ENCODE peak calls at places on chromosomes 3 and 15, in ten cellular contexts. S is GM23338, E is astrocyte of the spinal cord, A is dorsolateral prefrontal cortex, V is right lobe of liver, I is A549, Z is fibroblast of mammary gland, U is B cell, F is foreskin keratinocyte, Q is neural crest cell. B is an unnamed sample.

GRCh38 chr3:141275032-141275422 is 43.4 kb downstream of the PXYLP1 start:
- DNase-seq in F (peak), A (no peak), Q (no peak), U (no peak), V (no peak), Z (peak), S (no peak), I (no peak), E (peak), B (no peak)

GRCh38 chr3:23879485-23879884 is 37.3 kb downstream of the NKIRAS1 start:
- DNase-seq in V (no peak), A (no peak), Z (no peak), U (no peak), F (no peak), Q (no peak), S (no peak), I (no peak), E (no peak), B (no peak)

GRCh38 chr3:42503957-42504333 is 1.5 kb downstream of the VIPR1 start:
- DNase-seq in Z (no peak), S (no peak), Q (no peak), U (no peak), F (no peak), I (no peak), E (no peak), A (no peak), V (no peak), B (no peak)

GRCh38 chr3:152417181-152417580 is 148.5 kb downstream of the MBNL1 start:
- DNase-seq in U (no peak), I (no peak), V (no peak), Z (peak), F (peak), Q (no peak), A (no peak), E (no peak), S (no peak), B (no peak)

GRCh38 chr15:98154863-98155262 is 194.4 kb downstream of the ARRDC4 start:
- DNase-seq in Z (peak), I (no peak), V (no peak), F (peak), Q (no peak), S (no peak), A (no peak), U (no peak), E (peak), B (no peak)

GRCh38 chr3:42505203-42505848 is 2.9 kb downstream of the VIPR1 start:
- DNase-seq in Q (no peak), E (no peak), A (no peak), V (no peak), F (no peak), S (no peak), U (no peak), I (no peak), Z (no peak), B (no peak)

GRCh38 chr3:128081226-128081625 is 29.0 kb downstream of the SEC61A1 start:
- DNase-seq in V (peak), E (no peak), Z (no peak), U (no peak), S (no peak), F (no peak), I (no peak), A (no peak), Q (no peak), B (no peak)

GRCh38 chr15:41965441-41966413 is 6.6 kb downstream of the EHD4 start:
- DNase-seq in A (no peak), S (peak), I (no peak), Q (no peak), U (no peak), V (no peak), Z (no peak), E (no peak), F (no peak), B (no peak)

GRCh38 chr3:45608885-45609284 is 14.3 kb downstream of the LIMD1 start:
- DNase-seq in A (no peak), S (no peak), Z (peak), F (no peak), V (no peak), U (no peak), I (no peak), Q (no peak), E (peak), B (no peak)

GRCh38 chr3:195003006-195003892 is 267.7 kb downstream of the XXYLT1 start:
- DNase-seq in Z (peak), S (no peak), E (no peak), A (no peak), Q (no peak), F (no peak), U (no peak), I (no peak), V (no peak), B (no peak)

GRCh38 chr3:64355473-64355872 is 130.2 kb upstream of the PRICKLE2 start:
- DNase-seq in S (no peak), Q (no peak), I (no peak), Z (peak), F (peak), V (no peak), E (peak), U (no peak), A (no peak), B (no peak)

GRCh38 chr3:24315991-24316390 is 178.7 kb downstream of the THRB start:
- DNase-seq in I (no peak), S (no peak), U (no peak), V (no peak), Q (no peak), Z (peak), E (no peak), A (no peak), F (peak), B (no peak)

GRCh38 chr3:117398166-117398954 is 688.8 kb downstream of the TUSC7 start:
- DNase-seq in E (no peak), S (peak), V (no peak), I (no peak), A (peak), Q (peak), Z (no peak), F (no peak), U (no peak), B (no peak)

GRCh38 chr15:72851586-72851985 is 68.0 kb upstream of the ADPGK start:
- DNase-seq in E (no peak), F (no peak), S (no peak), V (no peak), Z (no peak), Q (no peak), A (no peak), I (no peak), U (no peak), B (no peak)

GRCh38 chr15:27764339-27764738 is 334.8 kb downstream of the OCA2 start:
- DNase-seq in F (no peak), Z (no peak), U (no peak), V (no peak), E (no peak), S (peak), Q (no peak), A (no peak), I (no peak), B (no peak)

GRCh38 chr3:50616770-50617095 is 218 bp upstream of the MAPKAPK3 start:
- DNase-seq in E (peak), Z (peak), U (peak), A (peak), S (peak), I (peak), F (peak), V (peak), Q (peak), B (peak)

GRCh38 chr15:96046620-96047240 is 283.8 kb upstream of the NR2F2 start:
- DNase-seq in Q (no peak), U (no peak), F (no peak), Z (peak), E (no peak), S (peak), I (no peak), A (no peak), V (no peak), B (no peak)

GRCh38 chr3:197463279-197463678 is 92.5 kb downstream of the BDH1 start:
- DNase-seq in F (peak), I (no peak), S (no peak), Q (no peak), A (no peak), U (no peak), V (no peak), E (no peak), Z (no peak), B (no peak)

GRCh38 chr3:40924559-40925058 is 274.7 kb upstream of the CTNNB1 start:
- DNase-seq in I (no peak), F (no peak), E (no peak), Z (no peak), S (no peak), U (no peak), V (no peak), Q (no peak), A (no peak), B (no peak)

GRCh38 chr3:195195321-195196209 is 75.4 kb downstream of the XXYLT1 start:
- DNase-seq in A (peak), Q (peak), E (peak), V (no peak), S (peak), F (no peak), Z (no peak), I (no peak), U (no peak), B (no peak)

GRCh38 chr3:25897019-25897418 is 107.1 kb downstream of the OXSM start:
- DNase-seq in V (no peak), F (no peak), Q (peak), S (peak), E (no peak), Z (no peak), I (peak), A (no peak), U (no peak), B (no peak)

GRCh38 chr15:48005921-48006541 is 114.8 kb upstream of the SLC24A5 start:
- DNase-seq in V (no peak), E (no peak), S (peak), Q (no peak), U (no peak), A (no peak), I (no peak), Z (peak), F (no peak), B (no peak)

GRCh38 chr15:69082041-69082502 is 67.6 kb downstream of the NOX5 start:
- DNase-seq in Z (peak), V (no peak), E (peak), F (no peak), I (no peak), Q (no peak), S (no peak), A (no peak), U (no peak), B (no peak)

GRCh38 chr15:100039994-100040393 is 301.8 kb downstream of the ADAMTS17 start:
- DNase-seq in V (no peak), Q (no peak), A (no peak), E (no peak), Z (no peak), I (no peak), U (no peak), F (no peak), S (no peak), B (no peak)
- TF ChIP-seq CTCF in V (no peak), Q (no peak), A (no peak), E (no peak), Z (no peak), I (no peak), U (no peak), F (no peak), S (no peak), B (no peak)

DNA sequence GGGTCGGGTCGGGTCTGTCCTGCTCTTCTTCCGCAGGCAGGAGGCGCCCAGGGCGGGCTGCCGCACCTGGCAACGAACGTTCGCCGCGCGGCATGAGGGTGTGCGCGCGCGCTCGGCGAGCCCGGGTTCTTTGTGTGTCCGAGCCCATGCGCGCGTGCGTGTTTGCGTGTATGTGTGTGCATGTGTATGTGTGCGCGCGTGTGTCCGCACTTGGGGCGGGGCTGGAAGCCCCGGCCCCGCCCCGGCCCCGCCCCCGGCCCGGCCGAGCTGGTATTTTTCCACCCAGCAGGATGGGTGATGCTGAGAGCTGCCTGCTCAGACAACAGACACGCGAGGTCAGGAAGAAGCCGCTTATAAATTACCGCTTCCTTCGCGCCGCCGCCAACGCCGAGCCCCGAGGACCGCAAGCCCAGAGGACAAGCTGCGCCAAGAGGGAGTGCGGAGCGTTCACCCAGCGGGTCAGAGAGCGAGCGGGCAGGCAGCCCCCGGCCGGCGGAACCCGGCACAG is at the start of gene SLC6A6:
- DNase-seq in E (peak), A (peak), S (peak), V (peak), U (peak), Z (peak), F (peak), I (peak), Q (peak), B (peak)
- TF ChIP-seq CTCF in E (peak), A (peak), S (peak), V (no peak), U (peak), Z (no peak), F (peak), I (no peak), Q (peak), B (no peak)

GRCh38 chr3:36957862-36958686 is 13.2 kb upstream of the TRANK1 start:
- DNase-seq in Z (peak), I (peak), Q (no peak), F (peak), S (no peak), A (no peak), U (no peak), E (peak), V (no peak), B (no peak)

GRCh38 chr3:36954452-36955134 is 9.7 kb upstream of the TRANK1 start:
- DNase-seq in E (no peak), Z (no peak), F (no peak), A (no peak), S (no peak), Q (no peak), U (no peak), I (no peak), V (no peak), B (no peak)

GRCh38 chr3:36959821-36960220 is 15.0 kb upstream of the TRANK1 start:
- DNase-seq in I (no peak), S (no peak), A (no peak), Q (no peak), F (peak), E (no peak), U (no peak), Z (no peak), V (no peak), B (no peak)

GRCh38 chr3:36956155-36956554 is 11.3 kb upstream of the TRANK1 start:
- DNase-seq in E (no peak), Q (no peak), A (no peak), Z (no peak), S (no peak), F (no peak), I (no peak), U (no peak), V (no peak), B (no peak)

GRCh38 chr3:36957072-36957471 is 12.2 kb upstream of the TRANK1 start:
- DNase-seq in F (no peak), E (no peak), Z (no peak), S (peak), U (no peak), A (no peak), Q (no peak), I (no peak), V (no peak), B (no peak)
- TF ChIP-seq CTCF in F (no peak), E (no peak), Z (no peak), S (peak), U (no peak), A (no peak), Q (no peak), I (no peak), V (no peak), B (no peak)

DNA sequence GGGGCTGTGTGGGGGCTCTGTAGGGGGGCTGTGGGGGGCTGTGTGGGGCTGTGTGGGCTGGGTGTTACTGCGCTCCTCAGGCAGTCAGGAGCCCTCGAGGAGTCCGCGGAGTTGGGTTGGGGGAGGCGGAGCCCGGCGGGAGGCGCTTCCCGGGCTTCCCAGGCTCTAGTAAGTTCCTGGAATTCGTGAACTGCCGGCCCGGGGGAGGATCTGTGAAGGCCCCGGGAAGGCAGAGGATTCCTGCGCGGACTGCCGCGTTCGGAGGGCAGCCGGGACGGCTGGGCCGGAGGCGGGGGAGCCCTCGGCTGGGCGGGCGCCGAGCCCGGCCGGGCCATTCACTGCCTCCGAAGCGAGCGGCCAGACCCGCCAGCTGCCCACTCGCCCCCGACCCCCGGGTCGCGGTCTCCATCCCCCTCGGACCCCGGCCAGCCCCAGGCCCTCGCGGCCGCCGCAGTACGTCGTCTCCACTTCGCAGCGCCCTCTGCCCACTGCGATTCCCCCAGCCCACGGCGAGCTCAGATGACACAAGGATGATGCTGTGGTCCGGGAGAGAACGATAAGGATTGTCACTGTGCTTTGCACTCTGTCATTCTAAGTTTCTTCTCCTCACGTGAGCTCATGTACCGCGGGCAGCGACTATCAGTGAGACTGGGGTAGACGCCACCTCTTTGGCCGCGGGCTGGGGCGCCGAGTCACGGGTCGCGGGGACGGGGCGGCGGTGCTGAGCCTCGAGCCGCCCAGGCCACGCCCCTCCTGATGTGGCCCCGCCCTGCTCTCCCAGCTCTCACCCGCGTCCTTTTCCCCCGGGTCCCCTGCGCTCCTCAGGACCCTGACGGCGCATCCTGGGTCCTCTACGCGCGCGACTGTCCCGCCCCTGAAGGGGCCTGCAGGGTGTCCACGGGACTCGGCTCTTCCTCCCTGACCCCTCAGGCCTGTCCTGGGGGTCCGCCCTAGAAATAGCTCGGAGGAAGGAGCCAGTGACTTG is 65.3 kb downstream of the KLF13 start:
- DNase-seq in Z (peak), E (peak), Q (peak), U (peak), V (peak), F (no peak), S (peak), A (peak), I (peak), B (no peak)
- TF ChIP-seq CTCF in Z (no peak), E (no peak), Q (no peak), U (no peak), V (no peak), F (no peak), S (no peak), A (no peak), I (no peak), B (no peak)

GRCh38 chr3:181955566-181955965 is 243.8 kb downstream of the SOX2 start:
- DNase-seq in A (no peak), V (no peak), E (no peak), U (no peak), I (no peak), F (no peak), Z (no peak), Q (no peak), S (no peak), B (no peak)
- TF ChIP-seq CTCF in A (no peak), V (no peak), E (no peak), U (no peak), I (no peak), F (no peak), Z (no peak), Q (no peak), S (no peak), B (no peak)